ENCODE peak calls at places on chromosomes 6 and 20, in five cellular contexts. S, P, I, K and W are unnamed samples.

GRCh38 chr6:67244037-67244436 is 1391.0 kb upstream of the ADGRB3 start:
- DNase-seq in S (no peak), P (no peak), I (no peak), K (no peak), W (no peak)

GRCh38 chr20:19993937-19994667 is 23.1 kb upstream of the NAA20 start:
- DNase-seq in S (no peak), P (peak), I (no peak), K (no peak), W (no peak)

GRCh38 chr20:47350181-47350550 is 6.3 kb downstream of the ZMYND8 start:
- DNase-seq in S (no peak), P (no peak), I (no peak), K (no peak), W (no peak)

GRCh38 chr6:2714359-2714895 is 36.3 kb downstream of the MYLK4 start:
- DNase-seq in S (no peak), P (no peak), I (no peak), K (no peak), W (no peak)

GRCh38 chr20:16612708-16613107 is 39.5 kb upstream of the KIF16B start:
- DNase-seq in S (no peak), P (no peak), I (no peak), K (no peak), W (no peak)

GRCh38 chr6:23601811-23602340 is 524.1 kb upstream of the NRSN1 start:
- DNase-seq in S (no peak), P (no peak), I (no peak), K (no peak), W (no peak)

GRCh38 chr6:156889469-156889868 is 112.3 kb downstream of the ARID1B start:
- DNase-seq in S (no peak), P (no peak), I (no peak), K (no peak), W (no peak)

GRCh38 chr6:31826793-31827285 is 699 bp upstream of the HSPA1B start:
- DNase-seq in S (peak), P (no peak), I (peak), K (no peak), W (peak)

GRCh38 chr20:51182571-51182970 is 159.7 kb upstream of the KCNG1 start:
- DNase-seq in S (no peak), P (no peak), I (no peak), K (no peak), W (no peak)

GRCh38 chr6:87944541-87944954 is 103.1 kb upstream of the SPACA1 start:
- DNase-seq in S (peak), P (no peak), I (peak), K (peak), W (peak)

GRCh38 chr6:39251406-39251805 is 22.1 kb upstream of the KCNK5 start:
- DNase-seq in S (no peak), P (no peak), I (no peak), K (peak), W (peak)

GRCh38 chr20:16400249-16400648 is 173.0 kb downstream of the KIF16B start:
- DNase-seq in S (no peak), P (no peak), I (no peak), K (no peak), W (no peak)

GRCh38 chr6:166515072-166515810 is 71.2 kb downstream of the RAMACL start:
- DNase-seq in S (no peak), P (peak), I (no peak), K (no peak), W (peak)

GRCh38 chr6:109441069-109441816 is 719 bp downstream of the SMPD2 start:
- DNase-seq in S (peak), P (no peak), I (peak), K (peak), W (peak)

GRCh38 chr6:4316867-4317400 is 181.6 kb upstream of the ECI2 start:
- DNase-seq in S (no peak), P (no peak), I (no peak), K (no peak), W (peak)

GRCh38 chr20:44720617-44720993 is 5.4 kb downstream of the CCN5 start:
- DNase-seq in S (no peak), P (peak), I (no peak), K (peak), W (no peak)

GRCh38 chr20:36833275-36834020 is 42.5 kb upstream of the TLDC2 start:
- DNase-seq in S (no peak), P (no peak), I (no peak), K (no peak), W (peak)

GRCh38 chr6:87766211-87766610 is 64.2 kb upstream of the AKIRIN2 start:
- DNase-seq in S (no peak), P (no peak), I (no peak), K (no peak), W (no peak)

GRCh38 chr6:31308050-31308844 is 36.4 kb upstream of the HLA-C start:
- DNase-seq in S (peak), P (no peak), I (peak), K (no peak), W (peak)

GRCh38 chr20:39986231-39986904 is 702.7 kb downstream of the MAFB start:
- DNase-seq in S (peak), P (no peak), I (peak), K (peak), W (peak)

GRCh38 chr6:1701668-1702353 is 92.1 kb downstream of the FOXC1 start:
- DNase-seq in S (peak), P (no peak), I (peak), K (no peak), W (peak)

GRCh38 chr20:21640556-21640955 is 64.9 kb upstream of the PAX1 start:
- DNase-seq in S (peak), P (peak), I (peak), K (no peak), W (peak)

GRCh38 chr6:126824226-126824625 is 294.2 kb upstream of the RSPO3 start:
- DNase-seq in S (peak), P (no peak), I (peak), K (no peak), W (no peak)

GRCh38 chr20:59269396-59270025 is 30.9 kb upstream of the EDN3 start:
- DNase-seq in S (peak), P (no peak), I (no peak), K (peak), W (no peak)

DNA sequence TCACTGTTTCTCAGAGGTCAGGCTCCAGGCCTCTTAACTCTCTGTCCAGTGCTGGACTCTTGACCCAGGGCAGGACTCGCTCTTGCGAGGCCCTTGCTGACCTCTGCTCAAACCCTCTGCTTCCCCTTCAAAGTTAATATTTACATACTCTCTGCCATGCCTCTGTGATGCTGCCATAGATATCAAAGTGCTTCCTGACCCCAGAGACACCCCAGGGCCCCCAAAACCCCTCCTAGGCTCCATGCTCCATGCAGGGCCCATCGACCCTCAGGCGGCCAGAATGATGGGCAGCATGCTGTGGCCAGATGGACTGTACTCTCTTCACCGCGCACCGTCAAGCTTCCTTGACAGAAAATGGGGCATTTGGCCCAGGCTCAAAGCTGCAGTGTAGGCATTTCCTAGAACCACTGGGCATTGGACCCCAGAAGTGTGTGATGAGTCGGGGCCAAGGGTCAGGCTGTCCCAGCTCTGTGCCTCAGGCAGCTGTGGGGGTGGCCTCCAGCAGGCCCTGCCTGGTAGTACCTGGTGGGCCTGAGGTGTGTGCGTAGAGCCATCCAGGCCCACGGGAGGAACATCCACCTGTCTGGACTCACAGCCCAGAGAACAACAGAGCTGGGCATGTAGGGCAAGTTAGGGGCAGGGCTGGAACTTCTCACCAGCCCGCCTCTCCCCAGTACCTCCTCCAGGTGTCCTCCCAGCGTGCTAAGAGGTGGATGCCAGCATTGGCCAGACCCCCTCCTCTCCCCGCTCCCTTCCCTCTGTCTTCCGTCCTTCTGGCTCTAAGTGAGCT is 142.8 kb downstream of the VEGFA start:
- DNase-seq in S (no peak), P (no peak), I (peak), K (no peak), W (no peak)
- TF ChIP-seq CTCF in S (no peak), P (no peak), I (no peak), K (no peak), W (no peak)

GRCh38 chr6:30075987-30076311 is 380 bp upstream of the RNF39 start:
- DNase-seq in S (no peak), P (no peak), I (no peak), K (peak), W (no peak)

GRCh38 chr6:30076333-30076732 is 764 bp upstream of the RNF39 start:
- DNase-seq in S (no peak), P (no peak), I (no peak), K (peak), W (no peak)

GRCh38 chr6:30073489-30074240 is 1.9 kb downstream of the RNF39 start:
- DNase-seq in S (no peak), P (no peak), I (no peak), K (peak), W (peak)

GRCh38 chr6:30075094-30075986 is at the start of gene RNF39:
- DNase-seq in S (peak), P (no peak), I (peak), K (peak), W (peak)

DNA sequence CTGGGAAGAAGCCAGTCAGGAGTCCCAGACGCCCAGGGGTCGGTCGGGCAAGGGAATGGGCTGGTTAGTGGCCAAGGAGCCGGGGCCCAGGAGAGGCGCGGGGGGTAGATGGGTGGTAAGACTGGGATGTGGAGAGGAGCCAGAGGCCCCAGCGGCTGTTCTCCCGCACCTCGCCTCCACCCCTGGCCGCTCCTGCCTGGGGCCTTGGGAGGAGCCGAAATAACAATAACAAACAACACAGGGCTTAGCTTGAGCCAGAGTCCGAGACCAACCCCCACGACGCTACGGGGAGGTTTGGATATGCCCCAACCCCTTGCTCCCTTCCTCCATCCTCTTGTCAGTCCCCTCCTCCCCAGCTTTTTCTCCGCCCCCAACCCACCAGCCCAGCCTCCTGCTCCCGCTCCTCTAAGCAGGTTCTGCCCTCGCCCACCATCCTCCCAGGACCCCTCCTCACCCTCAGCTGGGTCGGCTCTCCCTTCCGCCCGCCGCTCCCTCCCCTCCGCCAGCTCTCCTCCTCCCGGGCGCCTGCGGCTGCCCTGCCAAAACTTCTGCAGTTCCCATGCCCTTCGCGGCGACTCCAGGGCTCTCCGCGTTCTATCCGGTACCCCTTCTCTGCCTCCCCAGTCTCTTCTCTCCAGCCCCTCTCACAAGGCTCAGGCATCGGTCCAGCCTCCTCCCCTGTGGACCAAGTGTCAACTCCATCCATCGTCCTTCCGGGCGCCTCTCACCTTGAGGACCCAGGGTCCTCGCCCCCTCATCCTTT is 1.1 kb downstream of the RNF39 start:
- DNase-seq in S (peak), P (no peak), I (peak), K (peak), W (peak)
- H2AFZ ChIP-seq in S (peak), P (no peak), I (peak), K (no peak), W (peak)

GRCh38 chr20:709421-709820 is 33.8 kb upstream of the SCRT2 start:
- DNase-seq in S (no peak), P (no peak), I (no peak), K (peak), W (no peak)

GRCh38 chr20:710762-711120 is 35.1 kb upstream of the SCRT2 start:
- DNase-seq in S (no peak), P (no peak), I (peak), K (no peak), W (no peak)

GRCh38 chr20:708956-709355 is 33.4 kb upstream of the SCRT2 start:
- DNase-seq in S (no peak), P (no peak), I (no peak), K (no peak), W (no peak)

GRCh38 chr20:711526-711925 is 35.9 kb upstream of the SCRT2 start:
- DNase-seq in S (no peak), P (no peak), I (no peak), K (no peak), W (no peak)

GRCh38 chr20:709864-710761 is 34.5 kb upstream of the SCRT2 start:
- DNase-seq in S (peak), P (no peak), I (peak), K (peak), W (no peak)
- TF ChIP-seq EZH2phosphoT487 in S (no peak), P (no peak), I (no peak), K (no peak), W (no peak)

GRCh38 chr6:144104898-144105487 is 9.6 kb upstream of the SF3B5 start:
- DNase-seq in S (peak), P (peak), I (peak), K (peak), W (peak)
- TF ChIP-seq CTCF in S (peak), P (peak), I (peak), K (peak), W (peak)